ENCODE peak calls at places on chromosome 1, in nine cellular contexts. B is stomach; I is psoas muscle; S is heart right ventricle; L is aorta; V is HAP-1; Y is testis; T is CD8-positive, alpha-beta memory T cell; W is neuronal stem cell. K is an unnamed sample. For H3K4me1 and H3K9me3, the result is how much of the 10 kb centered on the place peaks cover.

GRCh38 chr1:161260346-161260745 is 1.8 kb downstream of the PCP4L1 start:
- DNase-seq in B (no peak), I (no peak), S (no peak), L (no peak), V (no peak), Y (no peak), T (no peak), W (no peak), K (no peak)

GRCh38 chr1:7387053-7387861 is 383.8 kb upstream of the VAMP3 start:
- DNase-seq in B (peak), I (no peak), S (no peak), L (peak), V (no peak), Y (peak), T (no peak), W (no peak), K (no peak)

GRCh38 chr1:205680073-205680851 is at the start of gene SLC45A3:
- DNase-seq in B (peak), I (peak), S (peak), L (no peak), V (peak), Y (peak), T (peak), W (peak), K (no peak)

GRCh38 chr1:160618763-160619274 is 28.0 kb downstream of the SLAMF1 start:
- DNase-seq in B (no peak), I (no peak), S (no peak), L (no peak), V (no peak), Y (no peak), T (peak), W (no peak), K (peak)

GRCh38 chr1:93749894-93750301 is 68.3 kb upstream of the BCAR3 start:
- DNase-seq in B (peak), I (no peak), S (no peak), L (no peak), V (no peak), Y (no peak), T (no peak), W (no peak), K (no peak)

GRCh38 chr1:180887841-180888240 is 24.9 kb upstream of the KIAA1614 start:
- DNase-seq in B (no peak), I (no peak), S (no peak), L (no peak), V (no peak), Y (no peak), T (no peak), W (no peak), K (no peak)

GRCh38 chr1:86648255-86648654 is 56.1 kb upstream of the SH3GLB1 start:
- DNase-seq in B (no peak), I (no peak), S (no peak), L (no peak), V (no peak), Y (no peak), T (no peak), W (no peak), K (peak)

GRCh38 chr1:25944986-25945385 is 38.8 kb upstream of the STMN1 start:
- DNase-seq in B (peak), I (no peak), S (no peak), L (no peak), V (no peak), Y (no peak), T (no peak), W (no peak), K (no peak)

GRCh38 chr1:182235952-182236650 is 155.5 kb downstream of the GLUL start:
- DNase-seq in B (no peak), I (peak), S (peak), L (no peak), V (no peak), Y (no peak), T (no peak), W (no peak), K (no peak)

GRCh38 chr1:26833432-26834405 is 7.2 kb downstream of the ZDHHC18 start:
- DNase-seq in B (peak), I (peak), S (no peak), L (peak), V (no peak), Y (no peak), T (peak), W (no peak), K (no peak)

GRCh38 chr1:154714638-154715037 is 106.7 kb upstream of the ADAR start:
- DNase-seq in B (peak), I (no peak), S (no peak), L (peak), V (peak), Y (peak), T (no peak), W (no peak), K (no peak)

GRCh38 chr1:238399558-238399957 is 508.8 kb upstream of the ZP4 start:
- DNase-seq in B (no peak), I (no peak), S (no peak), L (no peak), V (no peak), Y (no peak), T (no peak), W (no peak), K (no peak)

GRCh38 chr1:192263436-192263835 is 53.4 kb upstream of the RGS21 start:
- DNase-seq in B (no peak), I (no peak), S (no peak), L (no peak), V (no peak), Y (no peak), T (no peak), W (no peak), K (no peak)

GRCh38 chr1:217076902-217077301 is 353.7 kb upstream of the ESRRG start:
- DNase-seq in B (no peak), I (no peak), S (no peak), L (no peak), V (peak), Y (no peak), T (no peak), W (no peak), K (no peak)

GRCh38 chr1:9270290-9270900 is 22.3 kb upstream of the SPSB1 start:
- DNase-seq in B (no peak), I (peak), S (peak), L (peak), V (no peak), Y (no peak), T (no peak), W (no peak), K (no peak)

GRCh38 chr1:246215505-246215893 is 291.6 kb downstream of the SMYD3 start:
- DNase-seq in B (no peak), I (no peak), S (no peak), L (no peak), V (no peak), Y (no peak), T (no peak), W (no peak), K (no peak)

GRCh38 chr1:204673909-204674701 is 11.4 kb downstream of the LRRN2 start:
- DNase-seq in B (no peak), I (no peak), S (no peak), L (no peak), V (no peak), Y (no peak), T (no peak), W (no peak), K (no peak)

GRCh38 chr1:76125441-76126215 is 51.1 kb downstream of the ST6GALNAC3 start:
- DNase-seq in B (no peak), I (no peak), S (no peak), L (no peak), V (no peak), Y (no peak), T (no peak), W (no peak), K (no peak)

GRCh38 chr1:229759037-229759435 is 133.0 kb downstream of the URB2 start:
- DNase-seq in B (no peak), I (no peak), S (no peak), L (no peak), V (no peak), Y (no peak), T (no peak), W (no peak), K (no peak)

GRCh38 chr1:213244664-213245091 is 193.6 kb downstream of the RPS6KC1 start:
- DNase-seq in B (no peak), I (no peak), S (no peak), L (no peak), V (peak), Y (no peak), T (peak), W (peak), K (no peak)

GRCh38 chr1:230891413-230891812 is 23.1 kb upstream of the C1orf198 start:
- DNase-seq in B (no peak), I (no peak), S (no peak), L (no peak), V (no peak), Y (no peak), T (no peak), W (peak), K (no peak)

GRCh38 chr1:19804786-19805390 is 5.2 kb upstream of the TMCO4 start:
- DNase-seq in B (no peak), I (no peak), S (no peak), L (no peak), V (no peak), Y (no peak), T (no peak), W (no peak), K (no peak)

GRCh38 chr1:223248787-223249175 is 105.7 kb upstream of the TLR5 start:
- DNase-seq in B (peak), I (no peak), S (no peak), L (no peak), V (no peak), Y (no peak), T (peak), W (no peak), K (no peak)

GRCh38 chr1:227131193-227131592 is 187.1 kb downstream of the CDC42BPA start:
- DNase-seq in B (no peak), I (no peak), S (no peak), L (no peak), V (peak), Y (no peak), T (no peak), W (no peak), K (no peak)

GRCh38 chr1:39490596-39491145 is 765 bp upstream of the BMP8A start:
- DNase-seq in B (no peak), I (no peak), S (no peak), L (no peak), V (no peak), Y (no peak), T (no peak), W (no peak), K (no peak)

GRCh38 chr1:26102046-26102925 is 9.3 kb upstream of the PDIK1L start:
- DNase-seq in B (no peak), I (no peak), S (no peak), L (no peak), V (no peak), Y (no peak), T (no peak), W (no peak), K (no peak)

GRCh38 chr1:35587736-35588135 is 14.6 kb downstream of the TFAP2E start:
- DNase-seq in B (no peak), I (no peak), S (no peak), L (no peak), V (no peak), Y (no peak), T (no peak), W (no peak), K (no peak)

GRCh38 chr1:172269644-172270043 is 150.8 kb upstream of the C1orf105 start:
- DNase-seq in B (no peak), I (no peak), S (no peak), L (no peak), V (no peak), Y (no peak), T (no peak), W (no peak), K (no peak)

GRCh38 chr1:176897350-176898236 is 266.9 kb downstream of the ASTN1 start:
- DNase-seq in B (peak), I (peak), S (peak), L (no peak), V (peak), Y (peak), T (no peak), W (peak), K (no peak)

GRCh38 chr1:179021873-179022272 is 3.8 kb upstream of the FAM20B start:
- DNase-seq in B (no peak), I (no peak), S (no peak), L (peak), V (no peak), Y (peak), T (no peak), W (no peak), K (no peak)

GRCh38 chr1:58799080-58799479 is 15.2 kb upstream of the JUN start:
- DNase-seq in B (no peak), I (no peak), S (no peak), L (no peak), V (no peak), Y (no peak), T (no peak), W (no peak), K (no peak)

GRCh38 chr1:94917251-94917650 is 9.7 kb downstream of the CNN3 start:
- DNase-seq in B (no peak), I (no peak), S (no peak), L (no peak), V (no peak), Y (no peak), T (no peak), W (no peak), K (no peak)

GRCh38 chr1:58857673-58858343 is 74.0 kb upstream of the JUN start:
- DNase-seq in B (no peak), I (no peak), S (no peak), L (no peak), V (no peak), Y (no peak), T (no peak), W (no peak), K (no peak)

GRCh38 chr1:170668301-170668789 is 4.4 kb downstream of the PRRX1 start:
- DNase-seq in B (no peak), I (peak), S (no peak), L (no peak), V (no peak), Y (no peak), T (no peak), W (no peak), K (no peak)

GRCh38 chr1:36207339-36207738 is 16.9 kb upstream of the THRAP3 start:
- DNase-seq in B (peak), I (peak), S (peak), L (peak), V (no peak), Y (peak), T (no peak), W (no peak), K (no peak)

GRCh38 chr1:185568155-185569123 is 165.8 kb upstream of the HMCN1 start:
- DNase-seq in B (no peak), I (no peak), S (no peak), L (no peak), V (no peak), Y (no peak), T (peak), W (no peak), K (no peak)

GRCh38 chr1:234881893-234882771 is 246.5 kb downstream of the TOMM20 start:
- DNase-seq in B (no peak), I (no peak), S (no peak), L (no peak), V (no peak), Y (no peak), T (no peak), W (no peak), K (no peak)

GRCh38 chr1:167420510-167420909 is 97.8 kb downstream of the CD247 start:
- DNase-seq in B (no peak), I (no peak), S (no peak), L (no peak), V (no peak), Y (no peak), T (no peak), W (no peak), K (no peak)

DNA sequence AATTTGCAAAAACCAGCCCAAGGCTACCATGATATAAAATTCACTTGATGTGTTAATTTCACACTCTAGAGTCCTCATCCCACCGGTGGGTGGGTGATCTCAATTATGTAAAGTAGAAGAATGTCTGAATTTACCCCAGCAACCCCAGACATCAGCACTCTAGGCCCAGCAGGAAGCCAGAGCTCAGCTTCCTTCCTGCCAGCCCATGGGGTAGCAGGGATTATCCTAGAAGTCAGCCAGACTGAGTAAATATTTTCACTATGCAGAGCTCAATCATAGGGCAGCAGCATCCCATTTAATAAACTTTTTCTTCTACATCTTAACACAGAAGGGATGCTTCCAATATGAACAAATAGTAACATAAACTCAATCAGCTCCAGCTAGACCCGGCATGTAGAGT is 71.0 kb downstream of the SIPA1L2 start:
- DNase-seq in B (no peak), I (no peak), S (no peak), L (no peak), V (no peak), Y (no peak), T (no peak), W (no peak), K (no peak)
- H3K4me1 ChIP-seq in B (under half), I (half or more), S (under half), L (under half), V (under half), Y (under half), T (under half), W (under half), K (under half)

GRCh38 chr1:2880812-2881295 is 79.4 kb upstream of the TTC34 start:
- DNase-seq in B (no peak), I (no peak), S (no peak), L (no peak), V (no peak), Y (no peak), T (no peak), W (no peak), K (no peak)
- H3K9me3 ChIP-seq in B (under half), I (under half), S (under half), L (under half), V (under half), Y (under half), T (under half), W (under half), K (under half)

GRCh38 chr1:24606621-24607020 is 36.5 kb upstream of the SRRM1 start:
- DNase-seq in B (no peak), I (no peak), S (no peak), L (no peak), V (no peak), Y (no peak), T (no peak), W (no peak), K (no peak)
- H3K4me1 ChIP-seq in B (under half), I (under half), S (under half), L (under half), V (under half), Y (under half), T (under half), W (under half), K (under half)

GRCh38 chr1:15151871-15152270 is 1.7 kb upstream of the TMEM51 start:
- DNase-seq in B (no peak), I (no peak), S (no peak), L (no peak), V (no peak), Y (no peak), T (no peak), W (no peak), K (no peak)
- H3K9me3 ChIP-seq in B (under half), I (under half), S (under half), L (under half), V (under half), Y (under half), T (under half), W (under half), K (under half)

K was measured in Panc1.